ENCODE peak calls at places on chromosomes 3 and 15, in four cellular contexts. One of them, this sample, is unnamed.

GRCh38 chr15:69579950-69580618 is 127.5 kb downstream of the RPLP1 start:
- DNase-seq in NB4: no peak
- DNase-seq in right cardiac atrium: no peak
- DNase-seq in K562: no peak
- DNase-seq in this sample: no peak

GRCh38 chr3:196796317-196796716 is 56.7 kb downstream of the PAK2 start:
- DNase-seq in K562: no peak
- DNase-seq in right cardiac atrium: no peak
- DNase-seq in NB4: no peak
- DNase-seq in this sample: no peak

GRCh38 chr3:4751057-4752051 is 227.9 kb upstream of the BHLHE40 start:
- DNase-seq in NB4: peak; percentile 85
- DNase-seq in right cardiac atrium: no peak
- DNase-seq in K562: no peak
- DNase-seq in this sample: no peak

GRCh38 chr3:144162042-144162441 is 190.4 kb downstream of the DIPK2A start:
- DNase-seq in right cardiac atrium: no peak
- DNase-seq in NB4: no peak
- DNase-seq in K562: no peak
- DNase-seq in this sample: no peak

GRCh38 chr3:69255928-69256327 is 130.0 kb downstream of the FRMD4B start:
- DNase-seq in right cardiac atrium: no peak
- DNase-seq in K562: no peak
- DNase-seq in NB4: no peak
- DNase-seq in this sample: no peak

GRCh38 chr15:86629409-86629808 is 549.7 kb downstream of the AGBL1 start:
- DNase-seq in right cardiac atrium: no peak
- DNase-seq in NB4: no peak
- DNase-seq in K562: no peak
- DNase-seq in this sample: no peak

GRCh38 chr3:123818324-123818920 is 65.7 kb downstream of the MYLK start:
- DNase-seq in NB4: no peak
- DNase-seq in right cardiac atrium: no peak
- DNase-seq in K562: no peak
- DNase-seq in this sample: no peak

GRCh38 chr3:125967156-125967555 is 1.8 kb upstream of the ROPN1B start:
- DNase-seq in NB4: no peak
- DNase-seq in right cardiac atrium: no peak
- DNase-seq in K562: no peak
- DNase-seq in this sample: no peak

GRCh38 chr3:30639937-30640336 is 33.5 kb downstream of the TGFBR2 start:
- DNase-seq in NB4: no peak
- DNase-seq in K562: no peak
- DNase-seq in right cardiac atrium: no peak
- DNase-seq in this sample: no peak

GRCh38 chr3:74273555-74274402 is 340.7 kb downstream of the CNTN3 start:
- DNase-seq in right cardiac atrium: no peak
- DNase-seq in K562: no peak
- DNase-seq in NB4: no peak
- DNase-seq in this sample: no peak

GRCh38 chr3:112053229-112053628 is 18.7 kb downstream of the TMPRSS7 start:
- DNase-seq in right cardiac atrium: no peak
- DNase-seq in NB4: no peak
- DNase-seq in K562: no peak
- DNase-seq in this sample: no peak

GRCh38 chr15:29637555-29637954 is 184.7 kb downstream of the TJP1 start:
- DNase-seq in NB4: no peak
- DNase-seq in right cardiac atrium: no peak
- DNase-seq in K562: no peak
- DNase-seq in this sample: no peak

GRCh38 chr3:70021267-70021666 is 21.7 kb downstream of the SAMMSON start:
- DNase-seq in K562: no peak
- DNase-seq in NB4: no peak
- DNase-seq in right cardiac atrium: no peak
- DNase-seq in this sample: no peak

GRCh38 chr3:166527325-166527724 is 690.1 kb upstream of the BCHE start:
- DNase-seq in K562: no peak
- DNase-seq in right cardiac atrium: no peak
- DNase-seq in NB4: no peak
- DNase-seq in this sample: no peak

GRCh38 chr15:29815000-29815704 is 7.1 kb downstream of the TJP1 start:
- DNase-seq in K562: peak; percentile 26
- DNase-seq in right cardiac atrium: no peak
- DNase-seq in NB4: no peak
- DNase-seq in this sample: no peak

GRCh38 chr15:87940763-87941162 is 315.8 kb downstream of the NTRK3 start:
- DNase-seq in NB4: no peak
- DNase-seq in K562: no peak
- DNase-seq in right cardiac atrium: no peak
- DNase-seq in this sample: no peak

GRCh38 chr15:27165590-27165989 is 194.6 kb downstream of the GABRG3 start:
- DNase-seq in NB4: no peak
- DNase-seq in K562: no peak
- DNase-seq in right cardiac atrium: no peak
- DNase-seq in this sample: no peak

GRCh38 chr3:114582929-114583328 is 289.1 kb downstream of the TIGIT start:
- DNase-seq in K562: no peak
- DNase-seq in right cardiac atrium: no peak
- DNase-seq in NB4: no peak
- DNase-seq in this sample: no peak

GRCh38 chr3:196867155-196867506 is 589 bp upstream of the SENP5 start:
- DNase-seq in right cardiac atrium: no peak
- DNase-seq in K562: no peak
- DNase-seq in NB4: no peak
- DNase-seq in this sample: no peak

GRCh38 chr15:98899266-98900021 is 108.1 kb downstream of the PGPEP1L start:
- DNase-seq in right cardiac atrium: no peak
- DNase-seq in K562: no peak
- DNase-seq in NB4: peak; percentile 93
- DNase-seq in this sample: no peak

GRCh38 chr3:152331975-152332374 is 63.2 kb downstream of the MBNL1 start:
- DNase-seq in right cardiac atrium: no peak
- DNase-seq in NB4: no peak
- DNase-seq in K562: no peak
- DNase-seq in this sample: no peak

GRCh38 chr15:92807971-92808571 is 92.1 kb upstream of the CHD2 start:
- DNase-seq in right cardiac atrium: no peak
- DNase-seq in NB4: peak; percentile 82
- DNase-seq in K562: no peak
- DNase-seq in this sample: no peak

This sample was measured in hypothalamus.